ENCODE peak calls at places on chromosomes 11 and 22, in five cellular contexts. U is upper lobe of right lung, J is endodermal cell, B is tibial nerve, S is neural progenitor cell. M is an unnamed sample.

GRCh38 chr11:130772266-130773227 is 143.7 kb downstream of the SNX19 start:
- DNase-seq in U (no peak), J (peak; percentile 24), B (peak; percentile 78), S (no peak), M (peak; percentile 73)

GRCh38 chr11:66488957-66489356 is 8.7 kb downstream of the DPP3 start:
- DNase-seq in U (no peak), J (no peak), B (no peak), S (no peak), M (no peak)

GRCh38 chr11:121367434-121367833 is 74.9 kb downstream of the SC5D start:
- DNase-seq in U (no peak), J (no peak), B (no peak), S (no peak), M (no peak)

GRCh38 chr11:76445122-76446084 is 585 bp downstream of the EMSY start:
- DNase-seq in U (peak; percentile 88), J (peak; percentile 93), B (peak; percentile 61), S (peak; percentile 95), M (peak; percentile 87)

GRCh38 chr11:120564573-120565301 is 53.2 kb downstream of the GRIK4 start:
- DNase-seq in U (no peak), J (peak; percentile 80), B (no peak), S (peak; percentile 74), M (no peak)

GRCh38 chr11:122748968-122749687 is 89.2 kb upstream of the CRTAM start:
- DNase-seq in U (peak; percentile 49), J (no peak), B (peak; percentile 49), S (no peak), M (peak; percentile 55)

GRCh38 chr11:109138200-109138599 is 283.8 kb upstream of the C11orf87 start:
- DNase-seq in U (no peak), J (no peak), B (no peak), S (no peak), M (no peak)

GRCh38 chr11:35994421-35994820 is 50.6 kb downstream of the LDLRAD3 start:
- DNase-seq in U (no peak), J (no peak), B (no peak), S (no peak), M (no peak)

GRCh38 chr22:32206774-32207758 is 2.2 kb upstream of the RFPL2 start:
- DNase-seq in U (no peak), J (peak; percentile 86), B (no peak), S (peak; percentile 46), M (no peak)

GRCh38 chr11:133889188-133889587 is 43.9 kb upstream of the SPATA19 start:
- DNase-seq in U (no peak), J (peak; percentile 20), B (no peak), S (no peak), M (no peak)

GRCh38 chr11:83319346-83319745 is 33.2 kb upstream of the CCDC90B start:
- DNase-seq in U (no peak), J (no peak), B (no peak), S (no peak), M (no peak)

GRCh38 chr11:17753153-17753552 is 18.6 kb downstream of the KCNC1 start:
- DNase-seq in U (peak; percentile 52), J (no peak), B (no peak), S (no peak), M (no peak)

GRCh38 chr11:46838501-46838900 is 7.6 kb downstream of the CKAP5 start:
- DNase-seq in U (no peak), J (no peak), B (no peak), S (no peak), M (no peak)

GRCh38 chr11:33040862-33041453 is 1.6 kb downstream of the TCP11L1 start:
- DNase-seq in U (no peak), J (no peak), B (no peak), S (peak; percentile 32), M (no peak)

GRCh38 chr22:35783943-35784614 is 66.4 kb downstream of the APOL5 start:
- DNase-seq in U (no peak), J (no peak), B (no peak), S (no peak), M (no peak)
- H3K27ac ChIP-seq in U (no peak overlapping the region), J (no peak overlapping the region), B (no peak overlapping the region), S (no peak overlapping the region), M (no peak overlapping the region)

GRCh38 chr22:38751422-38752346 is 4.1 kb downstream of the SUN2 start:
- DNase-seq in U (peak; percentile 87), J (no peak), B (no peak), S (no peak), M (no peak)
- H3K4me3 ChIP-seq in U (peak overlapping the region; percentile 68), J (no peak overlapping the region), B (peak overlapping the region; percentile 11), S (no peak overlapping the region), M (no peak overlapping the region)

DNA sequence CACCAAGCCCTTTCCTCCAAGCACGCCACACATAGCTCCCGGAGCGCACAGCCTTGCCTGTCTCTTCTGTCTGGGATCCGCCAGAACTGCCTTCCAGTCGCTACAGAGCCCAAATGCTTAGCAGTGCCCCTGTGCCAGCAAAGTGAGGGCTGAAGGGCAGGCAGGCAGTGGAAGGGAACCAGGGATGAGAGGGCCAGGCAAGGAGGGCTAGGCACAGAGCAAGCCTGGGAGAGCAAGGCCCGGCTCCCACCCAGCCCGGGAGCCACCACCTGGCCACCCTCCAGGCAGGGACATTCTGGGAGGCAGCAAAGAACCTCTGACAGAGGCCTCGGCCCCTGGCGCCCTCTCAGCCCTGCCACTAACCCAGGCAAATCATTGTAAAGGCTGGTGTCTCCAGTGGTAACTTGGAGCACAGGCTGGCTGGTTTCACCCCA is 32.5 kb downstream of the PPP2R1B start:
- DNase-seq in U (peak; percentile 60), J (peak; percentile 53), B (no peak), S (peak; percentile 34), M (no peak)
- H3K27ac ChIP-seq in U (peak overlapping the region; percentile 97), J (peak overlapping the region; percentile 95), B (peak overlapping the region; percentile 91), S (peak overlapping the region; percentile 53), M (peak overlapping the region; percentile 95)

DNA sequence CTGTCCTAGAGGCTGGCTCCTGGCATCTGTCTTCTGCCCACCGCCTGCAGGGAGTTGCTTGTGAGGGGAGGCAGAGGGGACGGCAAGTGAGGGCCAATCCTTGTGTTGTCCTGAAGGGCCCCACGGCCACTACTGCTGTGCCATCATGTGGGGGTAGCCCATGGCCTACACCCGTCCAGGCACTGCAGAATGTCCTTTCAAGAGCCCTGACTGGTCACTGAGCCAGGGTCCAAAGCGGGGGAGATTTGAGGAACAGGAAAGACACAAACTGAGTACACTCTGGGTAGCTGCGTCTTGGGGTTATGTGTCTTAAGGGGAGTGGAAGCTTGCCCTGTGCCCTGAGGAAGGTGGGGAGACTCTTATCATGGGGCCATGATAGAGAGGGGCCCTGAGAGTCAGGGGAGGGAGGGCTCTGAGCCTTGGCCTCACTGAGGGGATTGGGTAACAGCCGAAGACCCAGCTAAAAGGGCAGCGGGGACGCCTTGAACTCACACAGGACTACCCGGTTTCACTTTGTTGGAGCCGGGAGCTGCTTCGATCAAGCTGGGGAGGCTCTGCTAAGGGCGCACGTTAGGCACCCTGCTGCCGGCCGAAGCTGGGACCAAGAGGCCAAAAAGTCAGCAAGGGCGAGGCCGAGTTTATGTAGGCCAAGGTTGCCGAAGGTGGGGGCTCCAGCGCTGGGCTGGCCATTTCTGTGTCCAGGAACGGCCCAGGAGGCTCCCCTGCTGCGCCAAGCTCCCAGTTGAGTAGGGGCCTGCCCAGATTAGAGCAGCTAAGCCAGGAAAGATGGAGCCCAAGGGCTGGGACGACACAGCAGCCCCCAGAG is 1.9 kb downstream of the TBX1 start:
- DNase-seq in U (no peak), J (no peak), B (no peak), S (no peak), M (no peak)
- H3K4me3 ChIP-seq in U (no peak overlapping the region), J (no peak overlapping the region), B (no peak overlapping the region), S (no peak overlapping the region), M (peak overlapping the region; percentile 41)

M was measured in SJSA1.